ENCODE peak calls at places on chromosomes 12 and 14, in nine cellular contexts. L is A549, D is suprapubic skin, M is stomach, Z is testis, O is sigmoid colon, V is NB4, I is GM12892, X is right lobe of liver. W is an unnamed sample.

GRCh38 chr12:114662512-114663177 is 21.3 kb downstream of the TBX3 start:
- DNase-seq in D (no peak), I (no peak), L (peak; percentile 90), V (peak; percentile 72), Z (peak; percentile 90), O (peak; percentile 82), X (peak; percentile 72), M (peak; percentile 88), W (peak; percentile 36)

GRCh38 chr12:47828008-47828966 is 8.6 kb upstream of the HDAC7 start:
- DNase-seq in I (no peak), V (no peak), X (no peak), L (no peak), Z (no peak), M (no peak), O (no peak), D (no peak), W (no peak)

GRCh38 chr12:94267907-94268575 is 119.7 kb downstream of the PLXNC1 start:
- DNase-seq in O (no peak), Z (no peak), L (no peak), D (peak; percentile 49), M (no peak), X (no peak), I (no peak), V (no peak), W (no peak)

GRCh38 chr12:19893514-19893913 is 454.2 kb downstream of the AEBP2 start:
- DNase-seq in X (no peak), O (no peak), Z (no peak), D (no peak), M (no peak), L (peak; percentile 32), I (no peak), V (peak; percentile 38), W (no peak)

GRCh38 chr14:105472496-105472991 is 2.1 kb upstream of the CRIP2 start:
- DNase-seq in Z (no peak), O (no peak), M (peak; percentile 71), V (no peak), I (no peak), D (no peak), X (peak; percentile 71), L (no peak), W (no peak)

GRCh38 chr12:56082382-56082781 is 2.4 kb downstream of the ERBB3 start:
- DNase-seq in M (no peak), D (no peak), L (no peak), I (no peak), O (peak; percentile 5), Z (no peak), X (no peak), V (no peak), W (no peak)

GRCh38 chr12:16555630-16556029 is 50.3 kb downstream of the LMO3 start:
- DNase-seq in X (no peak), L (no peak), I (no peak), V (no peak), D (no peak), Z (no peak), M (no peak), O (no peak), W (no peak)

GRCh38 chr12:4153343-4153892 is 120.1 kb upstream of the CCND2 start:
- DNase-seq in X (no peak), V (peak; percentile 82), D (no peak), I (peak; percentile 46), Z (no peak), O (no peak), L (no peak), M (no peak), W (peak; percentile 85)

GRCh38 chr14:61300209-61300608 is 19.1 kb upstream of the TMEM30B start:
- DNase-seq in O (no peak), L (no peak), D (no peak), M (no peak), Z (no peak), I (no peak), X (no peak), V (no peak), W (no peak)

GRCh38 chr14:24273422-24273998 is 2.1 kb upstream of the RABGGTA start:
- DNase-seq in M (no peak), I (no peak), O (no peak), L (peak; percentile 43), D (no peak), V (peak; percentile 28), X (peak; percentile 48), Z (no peak), W (peak; percentile 23)

GRCh38 chr14:24272442-24272841 is 1.0 kb upstream of the RABGGTA start:
- DNase-seq in M (no peak), L (no peak), I (no peak), O (no peak), X (no peak), Z (no peak), D (no peak), V (no peak), W (no peak)

GRCh38 chr14:24275524-24276139 is 4.2 kb upstream of the RABGGTA start:
- DNase-seq in D (no peak), L (no peak), M (no peak), Z (no peak), I (no peak), X (no peak), O (no peak), V (no peak), W (no peak)

GRCh38 chr14:24271834-24272263 is 452 bp upstream of the RABGGTA start:
- DNase-seq in L (no peak), Z (no peak), M (no peak), X (no peak), I (no peak), O (no peak), D (no peak), V (no peak), W (no peak)

DNA sequence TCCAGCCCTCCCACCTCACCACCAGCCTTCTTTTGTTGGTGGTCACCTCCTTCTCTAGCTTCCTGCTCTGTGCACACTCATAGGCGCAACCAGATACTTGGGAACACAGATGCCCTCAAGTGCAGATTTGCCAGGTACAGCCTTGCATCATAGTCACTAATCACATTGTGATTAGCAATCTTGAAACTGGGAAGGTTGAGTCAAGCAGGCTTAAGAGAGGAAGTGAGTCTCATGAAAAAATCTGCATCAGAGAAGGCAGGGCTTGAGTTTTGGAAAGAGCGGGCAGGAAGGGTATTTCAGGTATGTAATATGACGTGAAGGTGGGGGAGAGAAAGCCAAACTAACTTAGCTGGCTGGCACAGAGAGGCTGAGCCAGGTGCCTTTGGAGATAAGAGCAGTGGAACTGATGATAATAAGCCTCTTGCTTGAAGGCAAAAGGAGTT is 2.7 kb upstream of the RABGGTA start:
- DNase-seq in I (peak; percentile 62), Z (no peak), D (no peak), O (no peak), X (no peak), L (no peak), M (peak; percentile 63), V (peak; percentile 66), W (peak; percentile 74)
- TF ChIP-seq POLR2A in I (no peak), Z (no peak), D (no peak), O (no peak), X (no peak), L (no peak), M (no peak), V (no peak), W (no peak)

GRCh38 chr12:106953352-106954260 is 2.1 kb upstream of the TMEM263 start:
- DNase-seq in V (no peak), D (no peak), O (no peak), X (no peak), I (no peak), L (no peak), M (no peak), Z (no peak), W (no peak)

GRCh38 chr12:106956048-106956935 is 585 bp downstream of the TMEM263 start:
- DNase-seq in M (peak; percentile 67), X (peak; percentile 74), D (peak; percentile 86), Z (peak; percentile 79), V (peak; percentile 76), L (peak; percentile 90), O (peak; percentile 88), I (peak; percentile 46), W (peak; percentile 73)

GRCh38 chr12:106957617-106958016 is 1.9 kb downstream of the TMEM263 start:
- DNase-seq in V (peak; percentile 11), I (no peak), X (no peak), L (no peak), Z (no peak), M (no peak), D (no peak), O (no peak), W (no peak)

GRCh38 chr12:106954462-106955376 is 988 bp upstream of the TMEM263 start:
- DNase-seq in V (peak; percentile 30), L (no peak), I (no peak), O (peak; percentile 78), M (no peak), D (no peak), Z (peak; percentile 71), X (peak; percentile 57), W (peak; percentile 38)

DNA sequence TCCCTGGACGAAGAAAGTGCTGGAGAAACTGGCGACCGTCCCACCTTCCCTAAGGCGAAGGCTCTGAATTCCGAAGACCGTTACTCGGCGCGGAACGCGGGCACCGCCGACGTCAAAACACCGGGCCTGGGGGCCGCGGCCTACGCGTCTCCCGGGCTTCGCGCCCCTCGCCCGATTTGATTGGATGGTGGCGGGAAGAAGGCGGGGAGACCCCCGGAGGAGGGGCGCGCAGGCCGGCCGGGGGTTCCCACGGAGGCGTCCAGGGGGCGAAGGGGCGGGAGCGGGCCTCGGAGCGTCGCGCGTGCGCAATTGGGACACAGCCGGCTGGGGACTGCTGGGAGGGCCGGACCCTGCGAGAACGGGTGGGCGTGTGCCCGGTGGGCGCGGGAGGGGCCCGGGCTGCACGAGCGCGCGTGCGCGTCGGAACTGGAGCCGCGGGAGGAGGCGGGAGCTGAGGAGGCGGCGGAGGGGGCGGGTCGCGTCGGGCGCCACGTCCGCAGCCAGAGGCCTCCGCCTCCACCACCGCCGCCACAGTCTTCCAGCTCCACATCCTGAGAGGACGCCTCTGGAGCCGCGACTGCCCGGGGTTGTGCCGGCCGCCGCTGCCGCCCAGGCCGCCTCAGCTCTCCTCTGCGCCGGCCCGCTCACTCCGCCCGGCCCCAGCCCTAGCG is at the start of gene TMEM263:
- DNase-seq in M (peak; percentile 90), V (peak; percentile 97), O (peak; percentile 98), L (peak; percentile 98), I (peak; percentile 84), D (peak; percentile 91), X (peak; percentile 96), Z (peak; percentile 95), W (peak; percentile 95)
- TF ChIP-seq POLR2A in M (peak; percentile 32), V (no peak), O (no peak), L (peak; percentile 95), I (peak; percentile 83), D (peak; percentile 90), X (peak; percentile 99), Z (peak; percentile 82), W (peak; percentile 51)

DNA sequence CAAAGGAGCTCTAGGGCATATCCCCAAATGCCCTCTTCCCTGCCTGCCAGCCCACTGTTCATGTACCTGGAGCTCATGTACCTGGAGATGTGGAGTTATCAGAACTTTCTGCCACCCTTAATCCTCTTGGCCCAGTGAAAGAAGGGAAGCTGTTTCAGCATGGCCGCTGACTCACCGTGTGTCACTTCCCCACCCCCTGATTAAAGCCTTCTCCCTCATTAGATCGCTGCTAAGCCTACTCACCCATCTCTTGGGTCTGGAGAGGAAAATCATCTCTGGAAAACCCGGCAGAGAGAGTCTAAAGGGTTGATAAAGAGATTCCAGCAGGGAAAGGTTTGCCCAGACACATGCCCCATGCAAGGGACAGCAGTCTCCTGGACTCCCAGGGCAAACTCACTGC is 4.5 kb upstream of the LTBP2 start:
- DNase-seq in M (no peak), V (peak; percentile 72), D (no peak), X (no peak), Z (no peak), O (no peak), L (peak; percentile 61), I (no peak), W (no peak)
- TF ChIP-seq POLR2A in M (no peak), V (no peak), D (no peak), X (no peak), Z (no peak), O (no peak), L (no peak), I (no peak), W (no peak)

GRCh38 chr12:51590347-51591019 is 550 bp upstream of the SCN8A start:
- DNase-seq in Z (peak; percentile 78), D (no peak), V (peak; percentile 80), L (peak; percentile 78), M (peak; percentile 66), O (no peak), X (peak; percentile 81), I (peak; percentile 75), W (peak; percentile 71)
- TF ChIP-seq POLR2A in Z (no peak), D (no peak), V (no peak), L (no peak), M (no peak), O (no peak), X (no peak), I (no peak), W (no peak)